ENCODE peak calls at places on chromosomes 6 and 20, in six cellular contexts. W, J, P, G, V and U are unnamed samples.

GRCh38 chr6:54879188-54879985 is 32.8 kb downstream of the FAM83B start:
- ATAC-seq in P (no peak), G (no peak), J (no peak), W (no peak), V (no peak), U (no peak)

GRCh38 chr6:151904631-151905030 is 97.1 kb downstream of the ESR1 start:
- ATAC-seq in P (no peak), V (no peak), W (no peak), G (no peak), J (no peak), U (no peak)

GRCh38 chr6:117513174-117513573 is 30.7 kb downstream of the DCBLD1 start:
- ATAC-seq in J (no peak), P (no peak), V (no peak), W (no peak), G (no peak), U (no peak)

GRCh38 chr6:154882107-154882506 is 113.0 kb upstream of the TIAM2 start:
- ATAC-seq in V (no peak), J (no peak), W (no peak), P (no peak), G (no peak), U (no peak)

GRCh38 chr6:33384581-33385020 is 7.0 kb upstream of the KIFC1 start:
- ATAC-seq in V (peak), P (peak), J (peak), W (no peak), G (peak), U (peak)

GRCh38 chr20:56778765-56779195 is 149.7 kb downstream of the TFAP2C start:
- ATAC-seq in G (peak), J (no peak), P (no peak), V (peak), W (no peak), U (no peak)

GRCh38 chr6:126140015-126140414 is 153.7 kb downstream of the TRMT11 start:
- ATAC-seq in P (no peak), J (no peak), G (no peak), V (no peak), W (no peak), U (no peak)

GRCh38 chr6:36874016-36874442 is 574 bp downstream of the PPIL1 start:
- ATAC-seq in V (no peak), P (no peak), W (no peak), G (no peak), J (no peak), U (no peak)

GRCh38 chr20:25277051-25277801 is 29.3 kb downstream of the PYGB start:
- ATAC-seq in P (no peak), J (no peak), W (no peak), V (no peak), G (peak), U (no peak)

DNA sequence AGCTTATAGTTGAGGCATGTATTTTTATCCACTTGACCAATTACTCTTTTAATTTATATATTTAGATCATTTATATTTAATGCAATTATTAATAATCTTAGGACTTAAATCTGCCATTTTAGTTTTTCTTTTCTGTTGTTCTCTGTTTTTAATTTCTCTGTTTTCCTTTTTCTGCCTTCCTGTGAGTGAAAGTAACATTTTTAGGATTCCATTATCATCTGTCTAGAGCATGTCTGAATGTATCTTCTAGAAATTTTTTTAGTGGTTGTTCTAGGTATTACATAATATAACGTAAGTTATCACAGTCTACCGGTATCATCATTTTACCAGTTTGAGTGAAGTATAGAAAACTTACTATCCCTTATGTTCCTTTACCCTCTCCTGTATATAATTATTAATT is 197.3 kb downstream of the UNC5CL start:
- ATAC-seq in W (no peak), V (no peak), J (no peak), G (no peak), P (no peak), U (no peak)
- TF ChIP-seq CTCF in W (no peak), V (no peak), J (no peak), G (no peak), P (no peak), U (no peak)

GRCh38 chr20:23048283-23049200 is 930 bp downstream of the THBD start:
- ATAC-seq in W (no peak), P (peak), V (peak), J (peak), G (peak), U (peak)

GRCh38 chr20:23049201-23049932 is at the start of gene THBD:
- ATAC-seq in G (peak), J (peak), V (no peak), P (peak), W (no peak), U (peak)

GRCh38 chr20:23049933-23050838 is 714 bp upstream of the THBD start:
- ATAC-seq in P (peak), G (peak), J (peak), W (no peak), V (peak), U (peak)

GRCh38 chr20:23052904-23053303 is 3.4 kb upstream of the THBD start:
- ATAC-seq in V (no peak), G (no peak), W (no peak), P (no peak), J (no peak), U (no peak)

GRCh38 chr20:23050847-23051627 is 1.6 kb upstream of the THBD start:
- ATAC-seq in W (no peak), J (peak), G (peak), P (peak), V (peak), U (peak)
- TF ChIP-seq CTCF in W (no peak), J (peak), G (peak), P (peak), V (peak), U (peak)

DNA sequence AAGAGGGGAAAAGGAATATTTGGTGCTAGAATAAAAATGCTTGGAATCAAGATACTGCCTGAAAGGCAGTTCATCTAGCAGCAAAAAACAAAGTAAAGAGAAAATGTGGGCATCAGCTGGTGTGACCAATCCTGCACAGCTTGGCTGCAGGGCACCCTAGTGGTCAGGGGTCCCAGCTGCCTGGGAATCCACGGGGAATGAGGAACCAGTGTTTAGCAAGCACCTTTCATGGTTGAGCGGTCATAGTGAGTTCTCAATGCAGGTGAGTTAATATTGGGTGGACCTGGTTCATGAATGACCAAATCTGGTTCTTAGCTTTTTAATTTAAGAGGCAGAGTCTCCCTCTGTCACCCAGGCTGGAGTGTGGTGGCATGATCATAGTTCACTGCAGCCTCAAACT is 53.3 kb downstream of the CAP2 start:
- ATAC-seq in G (no peak), W (no peak), J (no peak), V (no peak), P (no peak), U (no peak)
- TF ChIP-seq CTCF in G (no peak), W (no peak), J (no peak), V (no peak), P (no peak), U (no peak)

GRCh38 chr6:106187424-106187982 is 101.4 kb downstream of the PRDM1 start:
- ATAC-seq in J (no peak), V (peak), P (no peak), W (no peak), G (no peak), U (no peak)
- TF ChIP-seq CTCF in J (no peak), V (no peak), P (no peak), W (no peak), G (no peak), U (no peak)

DNA sequence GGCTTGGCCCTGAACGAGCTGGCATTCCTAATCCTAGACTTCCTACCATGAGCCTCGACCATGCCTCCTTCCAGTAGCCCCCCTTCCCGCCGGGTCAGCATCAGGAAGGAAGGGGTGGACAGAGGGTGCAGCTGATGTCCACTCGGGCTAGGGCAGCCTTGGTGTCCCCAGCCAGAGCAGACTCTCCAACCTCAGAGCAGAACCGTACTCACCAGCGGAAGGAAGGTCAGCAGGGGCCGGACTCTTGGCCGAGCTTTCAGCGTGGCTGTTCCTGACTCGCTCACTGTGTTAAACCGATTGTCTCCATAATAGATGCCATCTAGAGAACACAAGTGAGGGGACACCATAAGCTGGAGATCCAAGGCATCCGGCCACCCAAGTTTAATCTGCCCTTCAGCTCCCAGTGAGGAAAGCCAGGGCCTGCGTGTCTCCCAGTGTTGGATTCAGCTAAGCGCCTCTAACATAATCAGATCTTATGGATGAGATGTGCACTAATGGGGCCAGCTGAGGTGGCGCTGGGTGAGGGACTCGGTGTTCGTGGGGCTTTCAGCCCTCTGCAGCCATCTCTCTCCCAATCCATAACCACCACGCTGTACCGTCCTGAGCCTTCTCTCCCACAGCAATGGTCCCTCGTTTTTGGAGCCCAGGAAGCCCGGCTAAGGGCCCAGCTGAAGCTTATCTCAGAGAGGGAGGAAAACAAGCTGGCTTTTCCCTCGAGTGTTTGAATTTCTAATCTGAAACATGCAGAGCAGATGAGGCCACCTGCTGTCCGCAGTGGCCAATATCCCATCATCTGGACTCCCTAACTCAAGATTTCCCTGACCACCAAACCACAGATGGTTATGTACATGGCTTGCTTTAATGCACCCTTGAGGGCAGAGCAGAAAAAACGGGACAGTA is 13.7 kb downstream of the C6orf132 start:
- ATAC-seq in W (no peak), V (no peak), J (peak), G (peak), P (no peak), U (no peak)
- TF ChIP-seq CTCF in W (no peak), V (no peak), J (no peak), G (no peak), P (no peak), U (no peak)

GRCh38 chr20:23823621-23824324 is 2.8 kb downstream of the CST2 start:
- ATAC-seq in J (peak), W (no peak), P (no peak), G (peak), V (no peak), U (peak)

GRCh38 chr20:23826541-23827018 is at the start of gene CST2:
- ATAC-seq in W (no peak), P (no peak), V (no peak), G (no peak), J (no peak), U (no peak)
- TF ChIP-seq CTCF in W (no peak), P (no peak), V (no peak), G (no peak), J (no peak), U (no peak)

DNA sequence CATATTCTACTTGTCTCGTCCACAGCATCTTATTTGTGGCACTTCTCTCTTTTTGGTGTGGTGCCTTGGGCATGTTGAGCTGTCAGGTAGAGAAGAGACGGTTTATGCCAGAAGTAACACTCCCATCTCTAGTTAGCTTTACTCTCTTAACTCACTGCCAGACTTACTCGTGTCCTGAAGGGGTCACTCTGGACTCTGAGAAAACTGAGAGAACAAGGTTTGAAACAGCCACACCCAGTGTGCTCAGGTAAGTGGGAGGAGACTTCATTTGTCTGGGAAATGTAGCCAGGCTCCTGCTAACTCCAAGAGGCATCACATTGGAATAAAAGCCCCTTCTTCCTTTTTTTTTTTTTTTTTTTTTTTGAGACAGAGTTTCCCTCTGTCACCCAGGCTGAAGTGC is 360.8 kb downstream of the QKI start:
- ATAC-seq in V (no peak), P (no peak), J (no peak), W (no peak), G (no peak), U (no peak)
- TF ChIP-seq CTCF in V (no peak), P (no peak), J (no peak), W (no peak), G (no peak), U (no peak)

DNA sequence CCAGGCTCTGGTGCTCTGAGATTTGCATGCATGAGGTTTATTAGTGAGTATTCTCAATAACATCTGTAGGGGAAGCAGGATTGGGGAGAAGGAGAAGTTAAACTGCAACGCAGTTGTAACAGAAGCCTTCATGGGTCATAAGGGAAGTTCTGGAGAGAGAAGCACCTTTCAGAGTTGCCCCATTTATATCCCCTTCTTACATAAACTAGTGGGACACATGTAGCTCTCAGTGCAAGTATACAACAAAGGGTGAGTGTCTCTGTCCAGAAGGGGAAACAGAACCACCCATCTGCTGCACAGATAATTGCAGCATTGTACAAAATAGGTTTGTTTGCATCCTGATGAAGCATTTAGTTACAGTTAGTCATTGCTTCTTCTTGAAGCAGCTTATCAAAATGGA is 4.3 kb upstream of the ADGB start:
- ATAC-seq in J (peak), P (peak), V (no peak), W (no peak), G (peak), U (no peak)
- TF ChIP-seq CTCF in J (no peak), P (no peak), V (no peak), W (no peak), G (no peak), U (no peak)

GRCh38 chr20:3275064-3275935 is 36.3 kb upstream of the SLC4A11 start:
- ATAC-seq in W (no peak), J (no peak), V (no peak), P (no peak), G (no peak), U (no peak)

GRCh38 chr20:3273371-3273770 is 34.4 kb upstream of the SLC4A11 start:
- ATAC-seq in P (no peak), J (no peak), W (no peak), V (no peak), G (no peak), U (no peak)

GRCh38 chr20:3275966-3276365 is 37.0 kb upstream of the SLC4A11 start:
- ATAC-seq in V (peak), J (no peak), P (no peak), G (no peak), W (no peak), U (no peak)

GRCh38 chr20:3277686-3278465 is 38.9 kb upstream of the SLC4A11 start:
- ATAC-seq in V (no peak), P (no peak), G (no peak), J (no peak), W (no peak), U (no peak)

DNA sequence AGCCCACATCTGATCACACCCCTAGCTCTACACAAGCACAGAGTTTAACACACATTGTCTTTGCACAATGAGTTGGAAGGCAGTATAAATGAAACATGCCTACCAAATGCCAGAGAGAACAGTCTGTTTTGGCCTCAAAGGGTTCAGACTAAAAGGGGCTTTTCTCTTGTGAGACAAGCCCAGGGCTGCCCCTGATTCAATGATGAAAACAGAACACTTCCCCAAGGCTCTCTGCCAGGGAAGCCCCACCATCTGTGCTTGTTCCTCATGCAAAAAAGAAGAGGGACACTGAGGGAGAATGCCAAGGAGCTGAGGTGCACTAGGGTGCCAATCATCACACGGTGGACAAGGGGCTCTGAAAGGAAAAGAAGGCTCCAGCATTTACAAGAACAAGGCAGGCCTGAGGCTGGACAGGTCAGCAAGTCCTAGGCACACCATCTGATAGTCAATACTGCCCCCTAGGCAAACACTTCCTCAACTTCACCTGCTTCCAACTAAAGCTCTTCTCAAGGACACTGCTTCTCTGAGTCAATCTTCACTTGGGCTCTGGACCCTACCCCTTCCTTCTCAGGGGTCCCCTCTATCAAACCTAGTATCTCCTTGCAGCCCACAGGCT is 37.5 kb upstream of the SLC4A11 start:
- ATAC-seq in V (peak), W (no peak), P (peak), J (peak), G (peak), U (no peak)
- TF ChIP-seq CTCF in V (peak), W (no peak), P (peak), J (no peak), G (no peak), U (no peak)

GRCh38 chr6:90175627-90176538 is 120.8 kb downstream of the BACH2 start:
- ATAC-seq in V (no peak), G (peak), W (peak), J (peak), P (no peak), U (no peak)
- TF ChIP-seq CTCF in V (no peak), G (no peak), W (no peak), J (no peak), P (no peak), U (no peak)